ENCODE peak calls at places on chromosomes 7 and 10, in seven cellular contexts. One of them, this sample, is unnamed.

GRCh38 chr7:53811555-53812079 is 730.6 kb upstream of the VSTM2A start:
- DNase-seq in neural progenitor cell: no peak
- DNase-seq in tibial artery: no peak
- DNase-seq in HTR-8/SVneo: peak; percentile 8
- DNase-seq in lower lobe of right lung: no peak
- DNase-seq in GM12865: no peak
- DNase-seq in coronary artery: no peak
- DNase-seq in this sample: no peak

GRCh38 chr10:24597961-24598360 is 125.7 kb downstream of the ARHGAP21 start:
- DNase-seq in neural progenitor cell: no peak
- DNase-seq in tibial artery: no peak
- DNase-seq in HTR-8/SVneo: no peak
- DNase-seq in lower lobe of right lung: no peak
- DNase-seq in GM12865: no peak
- DNase-seq in coronary artery: no peak
- DNase-seq in this sample: no peak

GRCh38 chr7:1087462-1087809 is 477 bp upstream of the GPER1 start:
- DNase-seq in neural progenitor cell: no peak
- DNase-seq in tibial artery: no peak
- DNase-seq in HTR-8/SVneo: no peak
- DNase-seq in lower lobe of right lung: no peak
- DNase-seq in GM12865: no peak
- DNase-seq in coronary artery: no peak
- DNase-seq in this sample: no peak

GRCh38 chr7:781228-781864 is 50.9 kb upstream of the SUN1 start:
- DNase-seq in neural progenitor cell: no peak
- DNase-seq in tibial artery: no peak
- DNase-seq in HTR-8/SVneo: no peak
- DNase-seq in lower lobe of right lung: peak; percentile 28
- DNase-seq in GM12865: no peak
- DNase-seq in coronary artery: no peak
- DNase-seq in this sample: no peak

GRCh38 chr7:116782177-116782711 is 80.1 kb upstream of the CAPZA2 start:
- DNase-seq in neural progenitor cell: peak; percentile 80
- DNase-seq in tibial artery: no peak
- DNase-seq in HTR-8/SVneo: no peak
- DNase-seq in lower lobe of right lung: no peak
- DNase-seq in GM12865: no peak
- DNase-seq in coronary artery: no peak
- DNase-seq in this sample: no peak

GRCh38 chr10:123999261-123999660 is 94.1 kb downstream of the CHST15 start:
- DNase-seq in neural progenitor cell: no peak
- DNase-seq in tibial artery: no peak
- DNase-seq in HTR-8/SVneo: no peak
- DNase-seq in lower lobe of right lung: no peak
- DNase-seq in GM12865: no peak
- DNase-seq in coronary artery: peak; percentile 58
- DNase-seq in this sample: no peak

GRCh38 chr10:102420810-102421644 is at the start of gene FBXL15:
- DNase-seq in neural progenitor cell: peak; percentile 99
- DNase-seq in tibial artery: peak; percentile 98
- DNase-seq in HTR-8/SVneo: peak; percentile 94
- DNase-seq in lower lobe of right lung: peak; percentile 98
- DNase-seq in GM12865: peak; percentile 98
- DNase-seq in coronary artery: peak; percentile 98
- DNase-seq in this sample: peak; percentile 93

GRCh38 chr10:23047201-23048050 is 48.0 kb upstream of the MSRB2 start:
- DNase-seq in neural progenitor cell: no peak
- DNase-seq in tibial artery: no peak
- DNase-seq in HTR-8/SVneo: no peak
- DNase-seq in lower lobe of right lung: no peak
- DNase-seq in GM12865: no peak
- DNase-seq in coronary artery: no peak
- DNase-seq in this sample: no peak

GRCh38 chr7:155216475-155217272 is 81.0 kb upstream of the INSIG1 start:
- DNase-seq in neural progenitor cell: no peak
- DNase-seq in tibial artery: no peak
- DNase-seq in HTR-8/SVneo: no peak
- DNase-seq in lower lobe of right lung: no peak
- DNase-seq in GM12865: no peak
- DNase-seq in coronary artery: no peak
- DNase-seq in this sample: no peak

GRCh38 chr7:65907501-65908198 is 34.8 kb downstream of the VKORC1L1 start:
- DNase-seq in neural progenitor cell: no peak
- DNase-seq in tibial artery: no peak
- DNase-seq in HTR-8/SVneo: no peak
- DNase-seq in lower lobe of right lung: no peak
- DNase-seq in GM12865: no peak
- DNase-seq in coronary artery: no peak
- DNase-seq in this sample: no peak

GRCh38 chr7:101824440-101824839 is 7.0 kb downstream of the CUX1 start:
- DNase-seq in neural progenitor cell: no peak
- DNase-seq in tibial artery: no peak
- DNase-seq in HTR-8/SVneo: no peak
- DNase-seq in lower lobe of right lung: no peak
- DNase-seq in GM12865: no peak
- DNase-seq in coronary artery: no peak
- DNase-seq in this sample: no peak

GRCh38 chr10:118965096-118965495 is 64.4 kb upstream of the NANOS1 start:
- DNase-seq in neural progenitor cell: no peak
- DNase-seq in tibial artery: no peak
- DNase-seq in HTR-8/SVneo: no peak
- DNase-seq in lower lobe of right lung: no peak
- DNase-seq in GM12865: no peak
- DNase-seq in coronary artery: peak; percentile 50
- DNase-seq in this sample: no peak

GRCh38 chr7:113774182-113774807 is 144.5 kb downstream of the PPP1R3A start:
- DNase-seq in neural progenitor cell: peak; percentile 39
- DNase-seq in tibial artery: no peak
- DNase-seq in HTR-8/SVneo: peak; percentile 10
- DNase-seq in lower lobe of right lung: no peak
- DNase-seq in GM12865: peak; percentile 42
- DNase-seq in coronary artery: no peak
- DNase-seq in this sample: no peak

GRCh38 chr10:77792155-77792554 is 134.4 kb downstream of the DLG5 start:
- DNase-seq in neural progenitor cell: no peak
- DNase-seq in tibial artery: no peak
- DNase-seq in HTR-8/SVneo: no peak
- DNase-seq in lower lobe of right lung: no peak
- DNase-seq in GM12865: no peak
- DNase-seq in coronary artery: no peak
- DNase-seq in this sample: no peak

GRCh38 chr10:97474918-97475317 is 23.3 kb downstream of the MMS19 start:
- DNase-seq in neural progenitor cell: no peak
- DNase-seq in tibial artery: no peak
- DNase-seq in HTR-8/SVneo: no peak
- DNase-seq in lower lobe of right lung: no peak
- DNase-seq in GM12865: no peak
- DNase-seq in coronary artery: no peak
- DNase-seq in this sample: no peak

GRCh38 chr7:86760236-86760635 is 116.5 kb downstream of the GRM3 start:
- DNase-seq in neural progenitor cell: no peak
- DNase-seq in tibial artery: no peak
- DNase-seq in HTR-8/SVneo: no peak
- DNase-seq in lower lobe of right lung: no peak
- DNase-seq in GM12865: no peak
- DNase-seq in coronary artery: no peak
- DNase-seq in this sample: no peak

GRCh38 chr7:135281363-135281949 is 47.8 kb downstream of the STRA8 start:
- DNase-seq in neural progenitor cell: peak; percentile 92
- DNase-seq in tibial artery: peak; percentile 88
- DNase-seq in HTR-8/SVneo: peak; percentile 62
- DNase-seq in lower lobe of right lung: peak; percentile 68
- DNase-seq in GM12865: peak; percentile 90
- DNase-seq in coronary artery: no peak
- DNase-seq in this sample: peak; percentile 54

This sample was measured in natural killer cell.